ENCODE peak calls at places on chromosome 14, in seven cellular contexts. H is right atrium auricular region; F is body of pancreas; P is tibial artery; J is OCI-LY7; U is CD8-positive, alpha-beta T cell; S is heart left ventricle. C is an unnamed sample.

GRCh38 chr14:20782280-20782890 is 1.3 kb downstream of the RNASE6 start:
- DNase-seq in U (no peak), F (no peak), S (no peak), J (peak; percentile 52), H (no peak), P (no peak), C (no peak)

GRCh38 chr14:104419865-104420458 is 159.6 kb upstream of the C14orf180 start:
- DNase-seq in F (no peak), P (no peak), J (no peak), H (no peak), U (no peak), S (no peak), C (no peak)

GRCh38 chr14:23141706-23142467 is 22.8 kb upstream of the CEBPE start:
- DNase-seq in U (no peak), S (peak; percentile 88), J (no peak), F (peak; percentile 78), P (peak; percentile 94), H (peak; percentile 78), C (no peak)

GRCh38 chr14:22523283-22523682 is 65.7 kb downstream of the DAD1 start:
- DNase-seq in H (no peak), J (no peak), P (no peak), S (no peak), U (no peak), F (no peak), C (no peak)

GRCh38 chr14:24332094-24332983 is 2.5 kb downstream of the ADCY4 start:
- DNase-seq in H (peak; percentile 79), F (peak; percentile 81), U (peak; percentile 74), J (peak; percentile 92), P (peak; percentile 82), S (peak; percentile 65), C (no peak)

GRCh38 chr14:72636094-72636493 is 257.8 kb downstream of the DPF3 start:
- DNase-seq in H (no peak), F (no peak), P (no peak), S (no peak), U (no peak), J (no peak), C (no peak)

GRCh38 chr14:64914237-64914971 is at the start of gene CHURC1:
- DNase-seq in U (peak; percentile 96), H (peak; percentile 99), S (peak; percentile 99), F (peak; percentile 100), J (peak; percentile 97), P (peak; percentile 99), C (peak; percentile 100)

GRCh38 chr14:28515571-28515970 is 251.0 kb upstream of the FOXG1 start:
- DNase-seq in S (no peak), F (no peak), J (no peak), U (no peak), P (no peak), H (no peak), C (no peak)

GRCh38 chr14:88352299-88353097 is 29.4 kb upstream of the KCNK10 start:
- DNase-seq in S (no peak), J (no peak), U (no peak), H (no peak), F (no peak), P (no peak), C (no peak)

GRCh38 chr14:104105822-104106470 is 20.4 kb downstream of the ASPG start:
- DNase-seq in H (no peak), F (peak; percentile 10), S (peak; percentile 15), U (no peak), J (no peak), P (peak; percentile 51), C (peak; percentile 77)

GRCh38 chr14:94522115-94522724 is 13.0 kb upstream of the SERPINA12 start:
- DNase-seq in U (no peak), F (no peak), S (no peak), P (peak; percentile 27), H (peak; percentile 40), J (no peak), C (no peak)

GRCh38 chr14:104676694-104677505 is 12.5 kb upstream of the INF2 start:
- DNase-seq in P (peak; percentile 74), S (no peak), H (no peak), J (no peak), F (no peak), U (no peak), C (no peak)

GRCh38 chr14:103628221-103628683 is 759 bp upstream of the KLC1 start:
- DNase-seq in U (no peak), H (peak; percentile 86), P (peak; percentile 92), J (peak; percentile 28), S (peak; percentile 86), F (peak; percentile 78), C (peak; percentile 88)

GRCh38 chr14:106605548-106606448 is 1079.4 kb downstream of the TMEM121 start:
- DNase-seq in H (no peak), P (no peak), J (peak; percentile 81), F (peak; percentile 15), U (peak; percentile 66), S (peak; percentile 33), C (no peak)

GRCh38 chr14:89566644-89567411 is 149.8 kb upstream of the FOXN3 start:
- DNase-seq in F (no peak), H (no peak), P (no peak), J (no peak), S (no peak), U (no peak), C (no peak)

GRCh38 chr14:84237881-84238280 is 1292.1 kb upstream of the FLRT2 start:
- DNase-seq in F (no peak), U (no peak), P (no peak), J (no peak), H (no peak), S (no peak), C (no peak)

GRCh38 chr14:88790501-88791251 is 2.1 kb downstream of the EML5 start:
- DNase-seq in P (no peak), H (no peak), S (no peak), U (no peak), J (no peak), F (no peak), C (no peak)

GRCh38 chr14:21902561-21903199 is 229.1 kb upstream of the OR4E1 start:
- DNase-seq in F (no peak), U (no peak), S (no peak), J (peak; percentile 77), P (no peak), H (no peak), C (no peak)

GRCh38 chr14:96284008-96284407 is 28.0 kb downstream of the BDKRB1 start:
- DNase-seq in P (no peak), F (no peak), H (no peak), S (no peak), U (no peak), J (no peak), C (no peak)

GRCh38 chr14:104296388-104297312 is 158.3 kb downstream of the KIF26A start:
- DNase-seq in F (peak; percentile 3), S (peak; percentile 16), U (no peak), P (peak; percentile 59), J (no peak), H (no peak), C (peak; percentile 57)

GRCh38 chr14:35046751-35047536 is 872 bp downstream of the FAM177A1 start:
- DNase-seq in U (no peak), P (no peak), F (peak; percentile 65), H (peak; percentile 71), S (no peak), J (peak; percentile 45), C (peak; percentile 82)

GRCh38 chr14:76081642-76082041 is 70.1 kb upstream of the GPATCH2L start:
- DNase-seq in P (no peak), F (no peak), S (no peak), H (no peak), J (no peak), U (no peak), C (no peak)

GRCh38 chr14:33287204-33287603 is 348.5 kb downstream of the NPAS3 start:
- DNase-seq in J (no peak), U (no peak), P (no peak), S (no peak), F (peak; percentile 80), H (no peak), C (no peak)

DNA sequence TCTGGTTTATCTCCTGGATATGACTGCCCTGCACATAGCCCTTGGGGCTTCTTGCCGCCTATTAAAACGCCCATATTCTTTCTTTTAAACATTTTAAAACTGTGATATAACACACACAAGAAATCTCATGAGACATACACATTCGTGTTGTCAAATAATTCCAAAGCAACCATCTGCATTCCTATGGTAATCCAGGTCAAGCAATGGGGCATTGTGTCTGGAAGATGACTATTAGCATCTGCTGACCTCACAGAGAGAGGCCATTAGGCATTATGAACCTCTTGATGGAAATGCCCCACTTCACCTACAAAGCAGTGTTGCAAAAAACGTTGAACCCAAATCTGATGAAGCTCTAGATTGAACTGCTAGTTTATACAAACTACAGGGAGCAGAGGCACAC is 513.8 kb upstream of the CCDC196 start:
- DNase-seq in F (no peak), H (no peak), P (no peak), J (no peak), S (no peak), U (no peak), C (no peak)
- H3K4me3 ChIP-seq in F (no peak overlapping the region), H (no peak overlapping the region), P (no peak overlapping the region), J (no peak overlapping the region), S (no peak overlapping the region), U (no peak overlapping the region), C (no peak overlapping the region)

GRCh38 chr14:51395361-51395849 is 155.4 kb downstream of the TMX1 start:
- DNase-seq in H (no peak), S (peak; percentile 66), F (peak; percentile 30), P (no peak), J (no peak), U (no peak), C (peak; percentile 81)
- TF ChIP-seq CTCF in H (no peak), S (no peak), F (no peak), P (no peak), J (no peak), U (no peak), C (no peak)

GRCh38 chr14:50039734-50040400 is 76.5 kb downstream of the VCPKMT start:
- DNase-seq in S (peak; percentile 56), P (peak; percentile 74), F (peak; percentile 16), J (no peak), U (no peak), H (no peak), C (no peak)
- H3K4me3 ChIP-seq in S (no peak overlapping the region), P (no peak overlapping the region), F (no peak overlapping the region), J (no peak overlapping the region), U (peak overlapping the region; percentile 16), H (no peak overlapping the region), C (no peak overlapping the region)

DNA sequence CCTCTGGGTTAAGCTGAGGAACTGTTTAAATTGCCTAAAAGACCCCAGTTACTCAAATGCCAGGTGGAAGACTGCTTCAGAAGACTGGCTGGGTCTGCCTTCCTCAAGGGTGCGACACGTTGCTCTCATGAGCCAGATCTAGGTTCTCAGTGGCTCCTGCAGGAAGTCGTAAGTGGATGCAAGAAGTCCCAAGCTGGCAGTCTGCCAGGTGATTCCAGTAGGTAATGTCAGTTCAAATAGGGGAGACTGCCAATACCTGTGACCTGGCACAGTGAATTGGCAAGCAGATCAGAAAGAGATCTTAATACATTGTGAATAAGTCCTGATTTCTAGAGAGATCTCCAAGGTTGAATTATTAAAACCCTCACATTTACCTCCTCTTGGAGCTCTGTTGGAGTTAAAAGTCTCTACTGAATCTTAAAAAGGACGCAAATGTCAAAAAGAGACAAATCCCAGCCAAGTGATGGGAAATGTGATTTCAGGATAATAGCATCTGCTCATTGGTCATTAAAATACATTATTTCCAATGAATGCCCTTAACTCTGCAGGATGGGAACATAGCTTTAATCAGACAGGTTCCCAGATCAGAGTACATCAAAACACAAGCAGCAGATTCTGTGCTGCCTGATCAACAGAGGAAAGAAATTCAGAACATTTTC is 98.8 kb upstream of the FRMD6 start:
- DNase-seq in H (no peak), F (peak; percentile 15), S (peak; percentile 24), U (no peak), P (no peak), J (no peak), C (peak; percentile 85)
- TF ChIP-seq CTCF in H (no peak), F (no peak), S (no peak), U (no peak), P (no peak), J (no peak), C (no peak)